ENCODE peak calls at places on chromosomes 7 and 10, in nine cellular contexts. One of them, this sample, is unnamed.
A peak's percentile ranks its signal among the peaks of the same experiment; 100 is the strongest.

GRCh38 chr7:29270579-29270978 is 76.0 kb downstream of the CHN2 start:
- DNase-seq in colonic mucosa: no peak
- DNase-seq in heart left ventricle: no peak
- DNase-seq in glutamatergic neuron: no peak
- DNase-seq in neural crest cell: no peak
- DNase-seq in CD4-positive, alpha-beta T cell: no peak
- DNase-seq in cardiac fibroblast: peak; percentile 69
- DNase-seq in endothelial cell: no peak
- DNase-seq in astrocyte of the spinal cord: no peak
- DNase-seq in this sample: peak; percentile 45

GRCh38 chr10:119655566-119656001 is 4.4 kb downstream of the BAG3 start:
- DNase-seq in CD4-positive, alpha-beta T cell: peak; percentile 30
- DNase-seq in heart left ventricle: peak; percentile 67
- DNase-seq in endothelial cell: no peak
- DNase-seq in glutamatergic neuron: no peak
- DNase-seq in neural crest cell: no peak
- DNase-seq in astrocyte of the spinal cord: peak; percentile 86
- DNase-seq in colonic mucosa: peak; percentile 29
- DNase-seq in cardiac fibroblast: peak; percentile 85
- DNase-seq in this sample: peak; percentile 83

GRCh38 chr7:130490888-130491771 is 755 bp upstream of the MEST start:
- DNase-seq in colonic mucosa: no peak
- DNase-seq in heart left ventricle: peak; percentile 34
- DNase-seq in glutamatergic neuron: peak; percentile 75
- DNase-seq in CD4-positive, alpha-beta T cell: no peak
- DNase-seq in astrocyte of the spinal cord: peak; percentile 54
- DNase-seq in endothelial cell: peak; percentile 71
- DNase-seq in neural crest cell: peak; percentile 58
- DNase-seq in cardiac fibroblast: peak; percentile 43
- DNase-seq in this sample: peak; percentile 43

GRCh38 chr7:5691536-5692090 is 89.8 kb downstream of the RNF216 start:
- DNase-seq in astrocyte of the spinal cord: peak; percentile 46
- DNase-seq in neural crest cell: no peak
- DNase-seq in colonic mucosa: no peak
- DNase-seq in glutamatergic neuron: no peak
- DNase-seq in endothelial cell: no peak
- DNase-seq in cardiac fibroblast: no peak
- DNase-seq in CD4-positive, alpha-beta T cell: no peak
- DNase-seq in heart left ventricle: no peak
- DNase-seq in this sample: peak; percentile 33

GRCh38 chr10:1972406-1972805 is 235.1 kb upstream of the ADARB2 start:
- DNase-seq in glutamatergic neuron: no peak
- DNase-seq in CD4-positive, alpha-beta T cell: no peak
- DNase-seq in colonic mucosa: no peak
- DNase-seq in heart left ventricle: no peak
- DNase-seq in astrocyte of the spinal cord: no peak
- DNase-seq in endothelial cell: no peak
- DNase-seq in neural crest cell: no peak
- DNase-seq in cardiac fibroblast: no peak
- DNase-seq in this sample: no peak

GRCh38 chr7:158506626-158507025 is 81.0 kb downstream of the PTPRN2 start:
- DNase-seq in CD4-positive, alpha-beta T cell: no peak
- DNase-seq in neural crest cell: no peak
- DNase-seq in astrocyte of the spinal cord: no peak
- DNase-seq in colonic mucosa: no peak
- DNase-seq in glutamatergic neuron: no peak
- DNase-seq in heart left ventricle: no peak
- DNase-seq in endothelial cell: no peak
- DNase-seq in cardiac fibroblast: no peak
- DNase-seq in this sample: no peak

GRCh38 chr7:136030867-136031318 is 53.7 kb upstream of the MTPN start:
- DNase-seq in heart left ventricle: no peak
- DNase-seq in CD4-positive, alpha-beta T cell: no peak
- DNase-seq in endothelial cell: no peak
- DNase-seq in astrocyte of the spinal cord: no peak
- DNase-seq in neural crest cell: no peak
- DNase-seq in colonic mucosa: no peak
- DNase-seq in glutamatergic neuron: no peak
- DNase-seq in cardiac fibroblast: no peak
- DNase-seq in this sample: no peak

GRCh38 chr10:76382381-76382851 is 951.0 kb downstream of the LRMDA start:
- DNase-seq in colonic mucosa: no peak
- DNase-seq in neural crest cell: no peak
- DNase-seq in cardiac fibroblast: peak; percentile 42
- DNase-seq in glutamatergic neuron: no peak
- DNase-seq in heart left ventricle: no peak
- DNase-seq in astrocyte of the spinal cord: peak; percentile 69
- DNase-seq in CD4-positive, alpha-beta T cell: no peak
- DNase-seq in endothelial cell: no peak
- DNase-seq in this sample: peak; percentile 68

GRCh38 chr7:87021285-87021684 is 38.2 kb downstream of the ELAPOR2 start:
- DNase-seq in glutamatergic neuron: no peak
- DNase-seq in CD4-positive, alpha-beta T cell: no peak
- DNase-seq in heart left ventricle: no peak
- DNase-seq in astrocyte of the spinal cord: no peak
- DNase-seq in colonic mucosa: no peak
- DNase-seq in endothelial cell: no peak
- DNase-seq in cardiac fibroblast: no peak
- DNase-seq in neural crest cell: no peak
- DNase-seq in this sample: no peak

GRCh38 chr7:158710651-158711102 is 6.1 kb upstream of the NCAPG2 start:
- DNase-seq in astrocyte of the spinal cord: peak; percentile 75
- DNase-seq in colonic mucosa: no peak
- DNase-seq in endothelial cell: no peak
- DNase-seq in heart left ventricle: no peak
- DNase-seq in glutamatergic neuron: no peak
- DNase-seq in CD4-positive, alpha-beta T cell: no peak
- DNase-seq in cardiac fibroblast: peak; percentile 94
- DNase-seq in neural crest cell: no peak
- DNase-seq in this sample: peak; percentile 89

GRCh38 chr10:126391162-126391880 is 3.0 kb upstream of the ADAM12 start:
- DNase-seq in CD4-positive, alpha-beta T cell: no peak
- DNase-seq in endothelial cell: no peak
- DNase-seq in cardiac fibroblast: peak; percentile 72
- DNase-seq in colonic mucosa: no peak
- DNase-seq in neural crest cell: peak; percentile 28
- DNase-seq in glutamatergic neuron: no peak
- DNase-seq in heart left ventricle: no peak
- DNase-seq in astrocyte of the spinal cord: no peak
- DNase-seq in this sample: peak; percentile 79

GRCh38 chr10:127935115-127935561 is 28.2 kb downstream of the PTPRE start:
- DNase-seq in colonic mucosa: no peak
- DNase-seq in neural crest cell: peak; percentile 18
- DNase-seq in endothelial cell: no peak
- DNase-seq in astrocyte of the spinal cord: peak; percentile 25
- DNase-seq in heart left ventricle: no peak
- DNase-seq in cardiac fibroblast: no peak
- DNase-seq in glutamatergic neuron: no peak
- DNase-seq in CD4-positive, alpha-beta T cell: no peak
- DNase-seq in this sample: no peak

GRCh38 chr10:3482200-3482993 is 302.6 kb downstream of the KLF6 start:
- DNase-seq in colonic mucosa: peak; percentile 76
- DNase-seq in astrocyte of the spinal cord: peak; percentile 95
- DNase-seq in cardiac fibroblast: peak; percentile 91
- DNase-seq in glutamatergic neuron: no peak
- DNase-seq in neural crest cell: no peak
- DNase-seq in endothelial cell: no peak
- DNase-seq in heart left ventricle: no peak
- DNase-seq in CD4-positive, alpha-beta T cell: no peak
- DNase-seq in this sample: peak; percentile 94

GRCh38 chr7:127346575-127347256 is 45.8 kb downstream of the ZNF800 start:
- DNase-seq in astrocyte of the spinal cord: no peak
- DNase-seq in endothelial cell: no peak
- DNase-seq in CD4-positive, alpha-beta T cell: no peak
- DNase-seq in glutamatergic neuron: no peak
- DNase-seq in colonic mucosa: no peak
- DNase-seq in neural crest cell: no peak
- DNase-seq in cardiac fibroblast: no peak
- DNase-seq in heart left ventricle: no peak
- DNase-seq in this sample: no peak

GRCh38 chr7:78124221-78124620 is 325.6 kb downstream of the PHTF2 start:
- DNase-seq in cardiac fibroblast: no peak
- DNase-seq in endothelial cell: no peak
- DNase-seq in astrocyte of the spinal cord: no peak
- DNase-seq in neural crest cell: no peak
- DNase-seq in glutamatergic neuron: no peak
- DNase-seq in colonic mucosa: no peak
- DNase-seq in heart left ventricle: no peak
- DNase-seq in CD4-positive, alpha-beta T cell: no peak
- DNase-seq in this sample: no peak
- TF ChIP-seq CTCF in cardiac fibroblast: no peak
- TF ChIP-seq CTCF in endothelial cell: no peak
- TF ChIP-seq CTCF in astrocyte of the spinal cord: no peak
- TF ChIP-seq CTCF in neural crest cell: no peak
- TF ChIP-seq CTCF in glutamatergic neuron: no peak
- TF ChIP-seq CTCF in colonic mucosa: no peak
- TF ChIP-seq CTCF in heart left ventricle: no peak
- TF ChIP-seq CTCF in CD4-positive, alpha-beta T cell: no peak
- TF ChIP-seq CTCF in this sample: no peak

DNA sequence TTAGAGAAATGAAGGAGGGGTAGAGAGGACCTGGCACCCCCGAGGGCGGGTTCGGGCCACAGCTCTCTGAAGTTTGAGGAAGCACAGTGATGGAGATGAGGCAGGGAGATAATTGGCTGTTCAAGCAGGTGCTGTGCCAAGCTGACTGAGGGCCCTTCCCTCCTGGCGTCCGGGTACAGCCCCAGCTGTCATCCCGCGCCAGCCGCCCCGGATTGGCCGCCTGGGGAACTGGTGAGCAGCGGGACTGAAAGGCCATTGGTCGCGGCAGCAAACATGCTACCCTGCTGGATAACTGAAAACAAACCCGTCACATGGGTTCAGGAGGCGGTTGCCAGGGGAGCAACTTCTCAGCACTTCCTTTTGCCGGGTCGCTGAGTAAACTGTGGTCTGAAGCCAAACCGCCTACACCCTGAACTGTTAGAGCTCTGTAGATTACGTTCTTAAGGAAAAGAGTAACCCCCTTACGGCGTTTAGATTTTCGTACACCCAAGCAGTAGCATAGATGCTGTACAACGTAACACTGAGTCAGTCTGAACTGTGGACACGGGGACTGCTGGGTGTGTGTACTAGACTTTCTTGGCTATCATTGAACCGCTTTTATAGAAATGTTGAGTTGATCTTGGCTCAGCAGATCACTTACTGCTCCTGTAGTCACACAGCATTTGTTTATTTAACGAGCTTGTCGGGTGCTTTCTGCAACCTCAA is 1.3 kb downstream of the INSIG1 start:
- DNase-seq in astrocyte of the spinal cord: peak; percentile 98
- DNase-seq in cardiac fibroblast: peak; percentile 97
- DNase-seq in endothelial cell: peak; percentile 87
- DNase-seq in colonic mucosa: peak; percentile 97
- DNase-seq in CD4-positive, alpha-beta T cell: peak; percentile 93
- DNase-seq in glutamatergic neuron: peak; percentile 92
- DNase-seq in neural crest cell: peak; percentile 83
- DNase-seq in heart left ventricle: peak; percentile 96
- DNase-seq in this sample: peak; percentile 97
- TF ChIP-seq CTCF in astrocyte of the spinal cord: no peak
- TF ChIP-seq CTCF in cardiac fibroblast: no peak
- TF ChIP-seq CTCF in endothelial cell: no peak
- TF ChIP-seq CTCF in colonic mucosa: no peak
- TF ChIP-seq CTCF in CD4-positive, alpha-beta T cell: no peak
- TF ChIP-seq CTCF in glutamatergic neuron: no peak
- TF ChIP-seq CTCF in neural crest cell: no peak
- TF ChIP-seq CTCF in heart left ventricle: peak; percentile 21
- TF ChIP-seq CTCF in this sample: no peak

DNA sequence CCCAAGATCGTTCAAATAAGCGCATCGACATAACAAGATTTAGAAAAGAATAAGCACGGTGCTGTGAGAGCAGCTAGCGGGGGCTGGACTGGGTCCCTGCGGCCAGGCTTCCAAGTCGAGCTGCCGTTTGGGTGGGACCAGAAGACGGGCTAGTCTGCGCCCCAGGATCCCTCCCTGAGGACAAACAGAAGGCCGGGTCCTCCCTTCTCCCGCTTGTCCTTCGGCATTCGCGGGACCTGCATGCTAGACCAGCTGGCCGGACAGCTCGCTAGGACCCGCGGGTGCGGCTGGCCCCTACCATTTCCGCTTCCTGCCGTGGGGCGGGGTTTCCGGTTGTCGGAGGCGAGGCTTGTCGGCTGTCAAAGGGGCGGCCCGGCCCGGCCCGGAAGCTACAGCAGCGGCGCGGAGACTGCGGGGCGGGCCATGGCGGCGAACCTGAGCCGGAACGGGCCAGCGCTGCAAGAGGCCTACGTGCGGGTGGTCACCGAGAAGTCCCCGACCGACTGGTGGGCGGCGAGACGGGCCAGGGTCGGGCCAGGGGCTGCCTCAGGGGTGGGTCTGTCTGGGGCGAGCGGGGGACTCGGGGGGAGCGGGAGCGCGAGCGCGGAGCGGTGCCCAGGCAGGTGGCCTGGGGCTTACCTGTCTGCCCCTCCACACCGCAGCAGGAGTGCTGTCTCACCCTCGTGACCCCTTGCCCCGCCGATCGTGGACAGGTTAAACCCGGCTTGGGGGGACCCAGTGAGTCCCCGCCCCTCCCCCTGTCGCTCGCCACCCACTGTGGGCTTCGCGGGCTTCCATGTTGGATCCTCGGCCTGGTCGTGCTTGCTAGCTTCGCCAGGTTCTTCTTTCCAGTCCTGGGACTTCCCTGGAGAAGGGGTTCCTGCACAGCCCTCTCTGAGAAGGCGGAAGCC is at the start of gene DBNL:
- DNase-seq in cardiac fibroblast: peak; percentile 85
- DNase-seq in CD4-positive, alpha-beta T cell: peak; percentile 87
- DNase-seq in glutamatergic neuron: peak; percentile 98
- DNase-seq in colonic mucosa: peak; percentile 98
- DNase-seq in heart left ventricle: peak; percentile 98
- DNase-seq in endothelial cell: peak; percentile 92
- DNase-seq in neural crest cell: peak; percentile 90
- DNase-seq in astrocyte of the spinal cord: peak; percentile 86
- DNase-seq in this sample: peak; percentile 81
- TF ChIP-seq CTCF in cardiac fibroblast: no peak
- TF ChIP-seq CTCF in CD4-positive, alpha-beta T cell: no peak
- TF ChIP-seq CTCF in glutamatergic neuron: no peak
- TF ChIP-seq CTCF in colonic mucosa: no peak
- TF ChIP-seq CTCF in heart left ventricle: no peak
- TF ChIP-seq CTCF in endothelial cell: no peak
- TF ChIP-seq CTCF in neural crest cell: no peak
- TF ChIP-seq CTCF in astrocyte of the spinal cord: no peak
- TF ChIP-seq CTCF in this sample: no peak

GRCh38 chr10:71431945-71432905 is 35.5 kb downstream of the CDH23 start:
- DNase-seq in heart left ventricle: no peak
- DNase-seq in neural crest cell: no peak
- DNase-seq in astrocyte of the spinal cord: no peak
- DNase-seq in endothelial cell: no peak
- DNase-seq in cardiac fibroblast: no peak
- DNase-seq in CD4-positive, alpha-beta T cell: no peak
- DNase-seq in glutamatergic neuron: no peak
- DNase-seq in colonic mucosa: no peak
- DNase-seq in this sample: no peak
- TF ChIP-seq CTCF in heart left ventricle: peak; percentile 2
- TF ChIP-seq CTCF in neural crest cell: peak; percentile 24
- TF ChIP-seq CTCF in astrocyte of the spinal cord: peak; percentile 6
- TF ChIP-seq CTCF in endothelial cell: no peak
- TF ChIP-seq CTCF in cardiac fibroblast: peak; percentile 6
- TF ChIP-seq CTCF in CD4-positive, alpha-beta T cell: no peak
- TF ChIP-seq CTCF in glutamatergic neuron: no peak
- TF ChIP-seq CTCF in colonic mucosa: no peak
- TF ChIP-seq CTCF in this sample: peak; percentile 10

This sample was measured in fibroblast of pulmonary artery.